ENCODE peak calls at places on chromosomes 5 and 9, in seven cellular contexts. G is endothelial cell of umbilical vein, Y is HepG2, X is IMR-90, S is neural progenitor cell, V is fibroblast of lung, M is endodermal cell. Z is an unnamed sample.

GRCh38 chr9:124309665-124310064 is 51.9 kb downstream of the NEK6 start:
- DNase-seq in G (peak; percentile 97), Y (peak; percentile 39), X (peak; percentile 99), S (peak; percentile 20), V (peak; percentile 93), M (peak; percentile 87), Z (no peak)

GRCh38 chr5:10706326-10706725 is 54.7 kb downstream of the DAP start:
- DNase-seq in G (no peak), Y (no peak), X (no peak), S (no peak), V (no peak), M (no peak), Z (no peak)

GRCh38 chr9:34983209-34983608 is 6.3 kb upstream of the DNAJB5 start:
- DNase-seq in G (no peak), Y (no peak), X (no peak), S (no peak), V (no peak), M (no peak), Z (no peak)

GRCh38 chr9:134169166-134169565 is 4.8 kb upstream of the RNU6ATAC start:
- DNase-seq in G (no peak), Y (no peak), X (no peak), S (no peak), V (no peak), M (no peak), Z (no peak)

GRCh38 chr5:159040181-159040580 is 59.5 kb downstream of the EBF1 start:
- DNase-seq in G (no peak), Y (no peak), X (no peak), S (no peak), V (no peak), M (no peak), Z (no peak)

GRCh38 chr5:31213676-31214638 is 20.5 kb downstream of the CDH6 start:
- DNase-seq in G (no peak), Y (no peak), X (no peak), S (no peak), V (no peak), M (no peak), Z (no peak)

GRCh38 chr5:35476046-35476445 is 141.6 kb upstream of the SPEF2 start:
- DNase-seq in G (no peak), Y (no peak), X (no peak), S (no peak), V (no peak), M (no peak), Z (no peak)

GRCh38 chr9:108049026-108049591 is 559.5 kb upstream of the KLF4 start:
- DNase-seq in G (peak; percentile 73), Y (no peak), X (peak; percentile 97), S (no peak), V (peak; percentile 97), M (no peak), Z (peak; percentile 38)

GRCh38 chr9:133166392-133166791 is 2.7 kb upstream of the GBGT1 start:
- DNase-seq in G (no peak), Y (no peak), X (no peak), S (no peak), V (no peak), M (no peak), Z (peak; percentile 16)

DNA sequence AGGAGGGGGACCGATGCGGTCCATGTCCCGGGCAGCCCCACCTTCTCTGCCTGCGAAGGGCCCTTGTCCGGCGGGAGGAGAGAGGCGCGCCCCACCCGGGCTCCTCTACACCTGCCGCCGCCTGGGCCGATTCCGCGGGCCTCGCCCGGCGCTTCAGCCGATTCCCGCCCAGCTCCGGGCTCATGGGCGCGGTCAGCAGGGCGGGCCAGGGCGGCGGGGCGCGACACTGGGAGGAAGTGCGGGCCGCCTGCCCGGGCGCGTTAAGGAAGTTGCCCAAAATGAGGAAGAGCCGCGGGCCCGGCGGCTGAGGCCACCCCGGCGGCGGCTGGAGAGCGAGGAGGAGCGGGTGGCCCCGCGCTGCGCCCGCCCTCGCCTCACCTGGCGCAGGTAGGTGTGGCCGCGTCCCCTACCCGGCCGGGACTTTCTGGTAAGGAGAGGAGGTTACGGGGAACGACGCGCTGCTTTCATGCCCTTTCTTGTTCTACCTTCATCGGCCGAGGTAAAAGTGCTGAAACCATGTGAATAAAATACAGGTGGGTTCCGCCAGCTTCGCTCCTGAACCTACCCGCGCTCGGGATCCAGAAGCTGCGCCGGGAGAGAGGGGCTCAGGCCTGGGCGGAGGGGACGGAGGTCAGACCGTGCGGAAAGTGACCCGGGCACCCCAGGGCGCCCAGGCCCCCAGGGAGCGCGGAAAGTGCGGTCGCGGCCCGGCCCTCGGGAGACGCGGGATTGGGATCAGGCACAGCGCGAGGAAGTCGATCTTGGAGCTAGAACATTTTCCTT is at the start of gene SYK:
- DNase-seq in G (no peak), Y (no peak), X (no peak), S (peak; percentile 60), V (no peak), M (peak; percentile 84), Z (peak; percentile 79)
- H3K27me3 ChIP-seq in G (peaks cover 5% of the 10 kb centered on the region), Y (no peaks in the 10 kb centered on the region), X (peaks cover 16% of the 10 kb centered on the region), S (peaks cover 86% of the 10 kb centered on the region), V (peaks cover 14% of the 10 kb centered on the region), M (peaks cover 75% of the 10 kb centered on the region), Z (no peaks in the 10 kb centered on the region)

GRCh38 chr9:38257626-38258215 is 134.8 kb upstream of the ALDH1B1 start:
- DNase-seq in G (no peak), Y (no peak), X (no peak), S (no peak), V (no peak), M (no peak), Z (no peak)

GRCh38 chr9:38259519-38260218 is 132.8 kb upstream of the ALDH1B1 start:
- DNase-seq in G (no peak), Y (no peak), X (no peak), S (no peak), V (no peak), M (no peak), Z (no peak)

GRCh38 chr9:38263534-38263933 is 129.0 kb upstream of the ALDH1B1 start:
- DNase-seq in G (peak; percentile 53), Y (peak; percentile 7), X (peak; percentile 48), S (peak; percentile 56), V (peak; percentile 44), M (no peak), Z (no peak)
- TF ChIP-seq CTCF in G (peak; percentile 35), Y (peak; percentile 62), X (peak; percentile 67), S (peak; percentile 69), V (peak; percentile 24), M (peak; percentile 73), Z (no peak)

GRCh38 chr9:115063058-115063850 is 54.7 kb downstream of the TNC start:
- DNase-seq in G (no peak), Y (no peak), X (peak; percentile 77), S (no peak), V (peak; percentile 34), M (no peak), Z (no peak)

GRCh38 chr9:115057559-115057958 is 60.4 kb downstream of the TNC start:
- DNase-seq in G (no peak), Y (no peak), X (peak; percentile 60), S (no peak), V (no peak), M (no peak), Z (no peak)

GRCh38 chr9:115058684-115059315 is 59.2 kb downstream of the TNC start:
- DNase-seq in G (no peak), Y (no peak), X (peak; percentile 83), S (no peak), V (peak; percentile 81), M (no peak), Z (no peak)

DNA sequence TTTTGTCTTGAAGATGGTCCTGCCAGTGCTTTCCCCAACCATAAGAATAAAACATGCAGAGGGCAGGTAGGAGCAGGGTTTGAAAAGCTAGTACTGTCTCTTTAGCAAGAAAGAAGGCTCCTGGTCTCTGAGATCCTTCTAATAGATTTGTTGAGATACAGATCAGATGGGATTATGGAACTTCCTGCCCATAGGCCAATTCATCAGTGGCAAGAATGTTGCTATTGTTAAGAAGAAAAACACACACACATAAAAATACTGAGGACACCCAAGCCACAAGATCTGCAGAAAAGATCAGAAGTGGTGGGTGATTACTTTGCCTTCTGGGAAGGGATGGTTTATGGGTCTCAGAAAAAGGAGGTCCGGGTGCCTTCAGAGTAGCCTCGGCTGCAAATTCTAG is 59.8 kb downstream of the TNC start:
- DNase-seq in G (no peak), Y (no peak), X (no peak), S (no peak), V (no peak), M (no peak), Z (no peak)
- H3K9ac ChIP-seq in G (no peak overlapping the region), Y (no peak overlapping the region), X (no peak overlapping the region), S (no peak overlapping the region), V (no peak overlapping the region), M (no peak overlapping the region), Z (no peak overlapping the region)

GRCh38 chr9:113350937-113351336 is 1.6 kb downstream of the BSPRY start:
- DNase-seq in G (no peak), Y (no peak), X (no peak), S (no peak), V (no peak), M (no peak), Z (no peak)

GRCh38 chr9:113347479-113347878 is 1.9 kb upstream of the BSPRY start:
- DNase-seq in G (no peak), Y (no peak), X (no peak), S (no peak), V (no peak), M (peak; percentile 25), Z (no peak)

GRCh38 chr9:113349044-113349433 is 302 bp upstream of the BSPRY start:
- DNase-seq in G (no peak), Y (no peak), X (no peak), S (peak; percentile 33), V (no peak), M (no peak), Z (no peak)

GRCh38 chr9:113350338-113350672 is 964 bp downstream of the BSPRY start:
- DNase-seq in G (no peak), Y (no peak), X (no peak), S (no peak), V (no peak), M (peak; percentile 47), Z (no peak)

DNA sequence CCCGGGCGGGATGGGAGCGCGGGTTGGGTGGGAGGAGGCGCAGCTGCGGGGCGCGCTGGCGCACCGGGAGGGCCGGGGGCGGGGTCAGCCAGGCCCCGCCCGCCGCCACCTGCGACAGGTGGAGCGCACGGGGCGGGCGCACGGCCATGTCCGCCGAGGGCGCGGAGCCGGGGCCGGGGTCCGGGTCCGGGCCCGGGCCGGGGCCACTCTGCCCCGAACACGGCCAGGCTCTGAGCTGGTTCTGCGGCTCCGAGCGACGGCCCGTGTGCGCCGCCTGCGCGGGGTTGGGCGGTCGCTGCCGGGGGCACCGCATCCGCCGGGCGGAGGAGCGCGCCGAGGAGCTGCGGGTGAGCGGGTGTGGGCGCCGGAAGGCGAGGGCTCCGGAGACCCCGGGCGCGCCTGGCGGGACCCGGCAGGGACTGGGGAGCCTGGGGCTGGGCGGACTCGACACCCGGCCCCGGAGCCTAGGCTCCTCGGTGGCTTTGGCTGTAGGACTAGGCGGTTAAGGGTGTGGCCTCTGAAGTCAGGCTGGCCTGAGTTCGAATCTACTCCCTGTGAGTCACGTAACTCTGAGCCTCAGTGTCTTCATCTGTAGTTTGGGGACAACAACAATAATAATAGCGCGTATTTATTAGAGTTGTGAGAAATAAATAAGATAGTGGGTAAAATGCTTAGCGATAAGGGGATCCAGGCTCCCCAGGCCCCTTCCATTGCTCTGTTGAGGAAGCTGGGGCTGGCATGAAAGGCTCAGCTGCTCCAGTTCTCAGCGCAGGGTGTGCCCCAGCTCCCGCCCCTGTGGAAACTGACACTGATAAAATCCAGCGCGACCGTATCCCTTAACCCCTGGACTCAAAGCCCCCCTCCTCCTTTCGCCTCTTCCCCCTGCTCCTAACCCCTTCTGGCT is at the start of gene BSPRY:
- DNase-seq in G (no peak), Y (no peak), X (no peak), S (peak; percentile 66), V (no peak), M (peak; percentile 78), Z (peak; percentile 63)
- H3K27me3 ChIP-seq in G (peaks cover 42% of the 10 kb centered on the region), Y (no peaks in the 10 kb centered on the region), X (peaks cover 67% of the 10 kb centered on the region), S (peaks cover 73% of the 10 kb centered on the region), V (peaks cover 32% of the 10 kb centered on the region), M (peaks cover 20% of the 10 kb centered on the region), Z (no peaks in the 10 kb centered on the region)